ENCODE peak calls at places on chromosomes 13 and 19, in six cellular contexts. Z is Peyer's patch, G is NB4, C is uterus, Y is stomach, R is body of pancreas. A is an unnamed sample.

GRCh38 chr13:32989331-32989730 is 26.9 kb upstream of the KL start:
- DNase-seq in Z (no peak), G (no peak), C (no peak), Y (no peak), R (no peak), A (no peak)

GRCh38 chr19:19107663-19108062 is 30.6 kb downstream of the TMEM161A start:
- DNase-seq in Z (no peak), G (no peak), C (no peak), Y (no peak), R (no peak), A (no peak)

GRCh38 chr13:89432997-89433396 is 1761.8 kb downstream of the SLITRK5 start:
- DNase-seq in Z (no peak), G (no peak), C (no peak), Y (no peak), R (no peak), A (no peak)

GRCh38 chr13:113612626-113613025 is 28.1 kb downstream of the TFDP1 start:
- DNase-seq in Z (no peak), G (no peak), C (no peak), Y (no peak), R (no peak), A (no peak)

GRCh38 chr19:31109626-31110025 is 239.6 kb downstream of the TSHZ3 start:
- DNase-seq in Z (no peak), G (no peak), C (no peak), Y (no peak), R (no peak), A (no peak)

GRCh38 chr13:29154390-29154789 is 334.3 kb downstream of the MTUS2 start:
- DNase-seq in Z (no peak), G (no peak), C (no peak), Y (no peak), R (no peak), A (no peak)

GRCh38 chr13:43876366-43876765 is 3.2 kb downstream of the CCDC122 start:
- DNase-seq in Z (no peak), G (no peak), C (no peak), Y (no peak), R (no peak), A (no peak)

GRCh38 chr19:50358483-50359431 is 6.7 kb downstream of the NAPSA start:
- DNase-seq in Z (peak; percentile 70), G (no peak), C (peak; percentile 60), Y (peak; percentile 58), R (peak; percentile 72), A (no peak)

GRCh38 chr19:52453324-52454094 is at the start of gene ZNF578:
- DNase-seq in Z (peak; percentile 58), G (no peak), C (peak; percentile 68), Y (peak; percentile 43), R (peak; percentile 71), A (no peak)

GRCh38 chr13:95050800-95051620 is 250.2 kb downstream of the ABCC4 start:
- DNase-seq in Z (no peak), G (no peak), C (no peak), Y (no peak), R (no peak), A (no peak)

GRCh38 chr19:36489139-36489919 is at the start of gene ZNF566:
- DNase-seq in Z (peak; percentile 89), G (peak; percentile 96), C (peak; percentile 92), Y (peak; percentile 87), R (peak; percentile 95), A (peak; percentile 98)

GRCh38 chr13:99614465-99614885 is 113.2 kb downstream of the TM9SF2 start:
- DNase-seq in Z (no peak), G (peak; percentile 70), C (no peak), Y (peak; percentile 39), R (peak; percentile 75), A (peak; percentile 58)

GRCh38 chr13:26996965-26997752 is 174.5 kb downstream of the USP12 start:
- DNase-seq in Z (no peak), G (peak; percentile 98), C (no peak), Y (no peak), R (no peak), A (no peak)

GRCh38 chr19:55118401-55118991 is 1.1 kb upstream of the PPP1R12C start:
- DNase-seq in Z (no peak), G (peak; percentile 91), C (no peak), Y (no peak), R (peak; percentile 53), A (no peak)

GRCh38 chr19:9917322-9917721 is 19.0 kb downstream of the OLFM2 start:
- DNase-seq in Z (no peak), G (peak; percentile 68), C (peak; percentile 24), Y (peak; percentile 26), R (peak; percentile 62), A (peak; percentile 93)

GRCh38 chr13:96090240-96091101 is 564 bp downstream of the HS6ST3 start:
- DNase-seq in Z (no peak), G (no peak), C (peak; percentile 17), Y (peak; percentile 28), R (peak; percentile 9), A (no peak)

GRCh38 chr13:21137696-21138095 is 38.7 kb downstream of the SKA3 start:
- DNase-seq in Z (no peak), G (peak; percentile 50), C (no peak), Y (no peak), R (no peak), A (no peak)

GRCh38 chr19:50982186-50982585 is 1.5 kb downstream of the KLK7 start:
- DNase-seq in Z (no peak), G (no peak), C (no peak), Y (no peak), R (no peak), A (no peak)

GRCh38 chr19:718251-719024 is 9.7 kb downstream of the PALM start:
- DNase-seq in Z (no peak), G (no peak), C (no peak), Y (no peak), R (no peak), A (no peak)

GRCh38 chr19:49567722-49568454 is 12.5 kb downstream of the NOSIP start:
- DNase-seq in Z (no peak), G (peak; percentile 70), C (no peak), Y (no peak), R (no peak), A (no peak)

GRCh38 chr19:29450306-29450705 is 75.5 kb upstream of the VSTM2B start:
- DNase-seq in Z (no peak), G (no peak), C (no peak), Y (no peak), R (no peak), A (no peak)

GRCh38 chr19:33905937-33906577 is 109.4 kb downstream of the KCTD15 start:
- DNase-seq in Z (peak; percentile 75), G (no peak), C (peak; percentile 40), Y (peak; percentile 86), R (peak; percentile 89), A (no peak)

GRCh38 chr13:35475131-35475959 is 1.1 kb downstream of the MAB21L1 start:
- DNase-seq in Z (no peak), G (no peak), C (no peak), Y (peak; percentile 39), R (no peak), A (peak; percentile 35)

GRCh38 chr19:44260695-44261446 is 1.2 kb downstream of the ZNF233 start:
- DNase-seq in Z (no peak), G (no peak), C (no peak), Y (no peak), R (no peak), A (no peak)

GRCh38 chr13:102555914-102556553 is 40.8 kb upstream of the TPP2 start:
- DNase-seq in Z (no peak), G (peak; percentile 59), C (no peak), Y (no peak), R (no peak), A (peak; percentile 28)

GRCh38 chr13:113355621-113356020 is 8.3 kb downstream of the GRTP1 start:
- DNase-seq in Z (no peak), G (no peak), C (no peak), Y (no peak), R (no peak), A (no peak)

GRCh38 chr13:25148005-25148798 is 23.9 kb downstream of the AMER2 start:
- DNase-seq in Z (no peak), G (no peak), C (no peak), Y (no peak), R (no peak), A (no peak)

GRCh38 chr13:48156466-48156865 is 61.6 kb upstream of the MED4 start:
- DNase-seq in Z (no peak), G (peak; percentile 77), C (no peak), Y (peak; percentile 30), R (peak; percentile 18), A (no peak)

GRCh38 chr13:84607614-84608013 is 725.3 kb upstream of the SLITRK1 start:
- DNase-seq in Z (no peak), G (no peak), C (no peak), Y (no peak), R (no peak), A (no peak)

GRCh38 chr13:71578048-71578447 is 289.0 kb downstream of the DACH1 start:
- DNase-seq in Z (no peak), G (no peak), C (no peak), Y (no peak), R (no peak), A (no peak)

GRCh38 chr19:38303517-38304351 is at the start of gene C19orf33:
- DNase-seq in Z (peak; percentile 94), G (no peak), C (no peak), Y (peak; percentile 88), R (peak; percentile 30), A (peak; percentile 93)
- TF ChIP-seq POLR2A in Z (peak; percentile 97), G (no peak), C (no peak), Y (no peak), R (peak; percentile 19), A (no peak)

GRCh38 chr19:11137542-11138384 is 17.8 kb downstream of the SPC24 start:
- DNase-seq in Z (peak; percentile 71), G (peak; percentile 75), C (peak; percentile 91), Y (peak; percentile 77), R (peak; percentile 84), A (peak; percentile 55)
- TF ChIP-seq POLR2A in Z (no peak), G (peak; percentile 14), C (peak; percentile 29), Y (no peak), R (no peak), A (no peak)

GRCh38 chr13:45180303-45180702 is 20.5 kb downstream of the KCTD4 start:
- DNase-seq in Z (no peak), G (no peak), C (no peak), Y (no peak), R (no peak), A (no peak)
- TF ChIP-seq POLR2A in Z (no peak), G (no peak), C (no peak), Y (no peak), R (no peak), A (no peak)

DNA sequence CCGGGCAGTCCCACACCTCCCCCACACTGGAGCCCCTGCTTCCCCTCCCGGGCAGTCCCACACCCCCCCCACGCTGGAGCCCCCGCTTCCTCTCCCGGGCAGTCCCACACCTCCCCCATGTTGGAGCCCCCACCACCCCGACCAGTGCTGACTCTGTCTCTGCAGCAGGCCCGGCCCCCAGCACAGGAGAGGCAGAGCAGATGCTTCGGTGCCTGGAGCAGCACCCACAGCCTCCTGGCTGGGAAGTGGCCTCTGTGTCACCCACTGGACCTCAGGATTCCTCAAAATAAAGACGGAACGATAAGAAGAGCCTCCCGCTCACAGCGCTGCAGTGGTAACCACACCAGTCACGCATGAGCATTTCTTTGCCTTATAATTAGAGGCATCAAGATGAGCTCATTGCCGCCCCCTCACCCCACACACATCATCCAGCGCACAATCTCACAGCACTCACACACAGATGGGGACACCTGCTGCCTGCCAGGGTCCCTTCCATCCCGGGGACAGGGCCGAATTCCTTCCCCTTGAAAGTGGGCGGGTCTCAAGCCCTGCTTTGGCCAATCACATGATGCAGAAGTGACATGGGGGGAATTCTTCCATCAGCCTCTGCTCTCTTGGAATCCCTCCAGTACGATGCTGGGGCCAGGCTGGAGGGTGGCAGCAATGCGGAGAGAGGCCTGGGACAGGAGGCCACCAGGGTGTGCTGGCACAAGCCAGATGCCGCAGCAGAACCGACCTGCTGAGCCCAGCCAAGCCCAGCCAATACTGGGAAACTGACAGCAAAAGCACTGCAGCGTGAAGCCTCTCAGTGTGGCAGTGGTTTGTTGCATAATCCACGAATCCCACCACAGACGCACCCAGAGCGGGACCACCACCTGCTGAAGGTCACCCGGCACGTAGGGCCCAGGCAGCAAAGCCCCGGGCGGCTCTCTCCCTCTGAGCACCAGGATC is 16.1 kb downstream of the PIP5K1C start:
- DNase-seq in Z (no peak), G (peak; percentile 47), C (no peak), Y (no peak), R (no peak), A (no peak)
- TF ChIP-seq POLR2A in Z (no peak), G (no peak), C (no peak), Y (no peak), R (no peak), A (no peak)

A was measured in H54.